ENCODE peak calls at places on chromosomes 16 and 17, in five cellular contexts. Z is transverse colon; M is kidney; W is CD8-positive, alpha-beta memory T cell; O is neuronal stem cell. G is an unnamed sample. For H3K36me3, the result is how much of the 10 kb centered on the place peaks cover.

GRCh38 chr17:7029659-7030058 is 6.2 kb upstream of the SLC16A13 start:
- DNase-seq in W (no peak), O (no peak), M (no peak), Z (peak), G (no peak)

GRCh38 chr17:52885882-52886281 is 727.4 kb upstream of the CA10 start:
- DNase-seq in Z (no peak), M (no peak), O (no peak), W (no peak), G (no peak)

GRCh38 chr16:67260426-67261063 is 11.8 kb downstream of the SLC9A5 start:
- DNase-seq in Z (no peak), M (no peak), O (no peak), W (no peak), G (no peak)

GRCh38 chr17:81524063-81524864 is 3.9 kb upstream of the FSCN2 start:
- DNase-seq in Z (no peak), M (peak), W (no peak), O (no peak), G (no peak)

GRCh38 chr16:66603537-66604375 is 748 bp upstream of the CMTM3 start:
- DNase-seq in O (peak), W (peak), M (peak), Z (peak), G (peak)

GRCh38 chr16:66402591-66403230 is 24.4 kb upstream of the BEAN1 start:
- DNase-seq in O (no peak), Z (no peak), M (no peak), W (no peak), G (no peak)

GRCh38 chr17:8965394-8966168 is at the start of gene PIK3R5:
- DNase-seq in Z (peak), W (peak), O (peak), M (peak), G (peak)

GRCh38 chr16:75732871-75733270 is 6.6 kb upstream of the CPHXL start:
- DNase-seq in W (no peak), Z (no peak), O (no peak), M (no peak), G (no peak)

GRCh38 chr17:41797377-41797776 is 10.9 kb upstream of the JUP start:
- DNase-seq in Z (no peak), M (no peak), W (no peak), O (no peak), G (no peak)

GRCh38 chr16:10965440-10966039 is 21.2 kb downstream of the CLEC16A start:
- DNase-seq in M (no peak), O (no peak), W (no peak), Z (no peak), G (no peak)

GRCh38 chr16:65071371-65072311 is 50.2 kb downstream of the CDH11 start:
- DNase-seq in W (no peak), Z (peak), O (no peak), M (peak), G (no peak)

GRCh38 chr17:80948091-80948960 is 43.3 kb upstream of the CHMP6 start:
- DNase-seq in M (peak), W (peak), O (no peak), Z (no peak), G (no peak)

GRCh38 chr17:29045026-29045425 is 2.1 kb downstream of the PIPOX start:
- DNase-seq in Z (no peak), M (no peak), W (no peak), O (no peak), G (no peak)

GRCh38 chr17:29043539-29044165 is 711 bp downstream of the PIPOX start:
- DNase-seq in O (no peak), M (no peak), W (no peak), Z (no peak), G (no peak)

GRCh38 chr17:29041091-29041490 is 1.9 kb upstream of the PIPOX start:
- DNase-seq in O (no peak), Z (no peak), M (no peak), W (no peak), G (no peak)

GRCh38 chr17:29042026-29042678 is 789 bp upstream of the PIPOX start:
- DNase-seq in M (no peak), W (no peak), O (no peak), Z (no peak), G (no peak)

DNA sequence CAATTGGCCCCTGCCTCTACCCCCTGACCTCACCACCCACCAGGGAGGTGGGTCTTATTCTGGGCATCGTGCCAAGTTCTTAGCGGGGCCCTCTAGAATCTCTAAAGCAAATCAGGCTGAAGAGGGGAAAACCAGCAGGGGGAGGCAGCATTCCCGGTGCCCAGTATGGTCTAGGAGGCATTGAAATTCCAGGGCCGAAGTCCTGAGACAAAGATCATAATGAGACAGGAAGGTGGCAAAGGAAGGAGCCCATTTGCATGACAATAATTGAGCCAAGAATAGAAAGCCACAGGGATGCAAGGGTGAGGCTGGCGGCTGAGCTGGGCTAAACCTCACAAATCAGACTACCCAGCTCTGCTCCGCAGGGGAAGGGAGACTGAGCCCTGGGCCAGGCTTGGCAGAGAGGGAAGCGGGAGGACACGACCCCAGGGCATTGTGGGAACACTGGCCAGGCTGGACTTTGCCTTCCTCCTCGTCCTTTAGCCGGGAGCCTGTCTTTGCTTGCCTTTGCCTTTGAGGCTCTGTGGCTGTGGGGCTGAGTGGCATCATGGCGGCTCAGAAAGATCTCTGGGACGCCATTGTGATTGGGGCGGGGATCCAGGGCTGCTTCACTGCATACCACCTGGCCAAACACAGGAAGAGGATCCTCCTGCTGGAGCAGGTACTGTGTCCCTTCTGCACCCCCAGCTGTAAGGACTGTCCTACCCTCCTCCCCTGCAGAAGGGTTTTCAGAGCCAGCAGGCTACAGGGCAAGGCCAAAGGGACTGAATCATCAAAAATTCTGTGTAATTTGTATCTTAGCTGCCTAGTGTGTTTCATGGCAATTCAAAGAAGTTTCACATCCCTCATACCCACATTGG is at the start of gene PIPOX:
- DNase-seq in O (peak), M (no peak), Z (peak), W (no peak), G (no peak)
- H3K27ac ChIP-seq in O (peak), M (peak), Z (peak), W (no peak), G (no peak)

DNA sequence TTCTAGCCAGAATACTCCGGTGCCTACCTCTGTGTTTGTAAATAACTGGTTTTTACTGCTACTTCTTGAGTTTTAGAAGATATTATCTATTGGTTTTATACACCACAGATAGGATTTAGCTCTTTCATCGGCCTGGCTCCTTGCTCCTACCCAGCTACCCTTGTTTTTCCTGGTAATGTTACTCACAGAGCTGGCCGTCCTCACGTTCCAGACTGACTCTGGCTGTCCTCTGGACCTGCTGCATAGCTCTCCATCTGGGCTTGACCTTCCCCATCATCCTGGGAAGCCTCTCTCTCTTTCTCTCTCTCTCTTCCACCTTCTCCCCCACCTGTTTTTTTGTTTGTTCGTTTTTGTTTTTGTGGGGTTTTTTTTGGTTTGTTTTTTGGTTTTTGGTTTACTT is 51.5 kb downstream of the MPRIP start:
- DNase-seq in O (no peak), M (no peak), W (peak), Z (no peak), G (no peak)
- H3K36me3 ChIP-seq in O (under half), M (under half), W (under half), Z (under half), G (under half)

DNA sequence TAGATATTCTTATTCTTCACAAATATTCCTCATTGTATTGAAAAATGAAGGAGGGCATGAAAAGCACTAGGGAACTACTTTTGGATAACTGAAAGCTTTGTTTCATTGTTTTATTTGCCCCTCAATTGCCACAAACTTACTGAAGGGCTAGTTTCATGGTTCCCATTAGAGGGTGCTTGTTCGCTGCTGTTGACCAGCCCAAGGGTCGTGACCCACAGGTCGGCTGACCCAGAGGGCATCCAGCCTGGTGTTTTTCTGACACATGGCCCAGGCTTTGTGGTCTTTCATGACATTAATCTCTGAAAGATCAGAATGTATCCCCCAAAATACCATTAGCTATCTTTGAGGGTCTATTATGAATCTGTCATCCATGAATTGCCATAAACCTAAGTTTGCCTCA is 30.0 kb downstream of the DGKE start:
- DNase-seq in W (no peak), M (no peak), O (peak), Z (no peak), G (no peak)
- H3K27ac ChIP-seq in W (no peak), M (no peak), O (no peak), Z (no peak), G (no peak)

DNA sequence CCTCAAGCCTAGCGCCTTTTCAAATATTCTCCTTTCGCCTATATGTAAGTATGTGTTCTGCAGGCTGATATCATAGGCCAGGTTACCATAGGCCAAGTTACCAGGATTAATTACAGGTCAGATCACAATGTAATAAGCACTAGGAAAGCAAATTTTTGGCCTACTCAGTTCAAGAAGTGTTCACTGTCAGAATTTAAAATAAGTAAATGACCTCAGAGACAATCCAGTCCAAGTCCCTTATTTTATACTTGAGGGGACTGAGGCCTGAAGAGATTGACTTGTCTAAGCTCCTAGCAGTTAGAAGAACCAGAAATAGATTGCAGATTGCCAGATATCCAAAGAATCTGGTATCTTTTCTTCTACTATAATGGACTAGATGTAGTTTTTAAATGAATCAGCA is 6.7 kb downstream of the EME1 start:
- DNase-seq in M (no peak), O (no peak), Z (no peak), W (no peak), G (no peak)
- H3K36me3 ChIP-seq in M (under half), O (half or more), Z (under half), W (under half), G (under half)

DNA sequence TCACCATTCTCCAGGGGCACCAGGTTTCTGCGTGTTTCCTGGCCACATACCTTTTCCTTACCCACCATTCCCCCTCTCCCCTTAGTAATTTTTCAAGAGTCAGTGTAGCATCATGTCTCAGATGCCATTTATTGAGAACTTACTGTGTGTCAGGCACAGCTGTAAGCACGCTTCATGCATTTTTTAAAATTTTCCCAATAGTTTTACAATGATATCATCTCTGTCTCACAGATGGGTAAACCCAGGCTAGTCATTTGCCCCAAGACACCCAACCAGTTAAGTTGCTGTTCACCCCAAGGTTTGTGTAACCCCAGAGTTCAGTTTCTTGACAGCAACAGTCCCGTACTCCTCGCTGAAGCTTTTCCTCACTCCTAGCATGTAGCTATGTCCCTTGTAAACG is 56.4 kb upstream of the IRX3 start:
- DNase-seq in M (no peak), O (no peak), Z (no peak), W (no peak), G (no peak)
- H3K27ac ChIP-seq in M (no peak), O (no peak), Z (no peak), W (no peak), G (no peak)

DNA sequence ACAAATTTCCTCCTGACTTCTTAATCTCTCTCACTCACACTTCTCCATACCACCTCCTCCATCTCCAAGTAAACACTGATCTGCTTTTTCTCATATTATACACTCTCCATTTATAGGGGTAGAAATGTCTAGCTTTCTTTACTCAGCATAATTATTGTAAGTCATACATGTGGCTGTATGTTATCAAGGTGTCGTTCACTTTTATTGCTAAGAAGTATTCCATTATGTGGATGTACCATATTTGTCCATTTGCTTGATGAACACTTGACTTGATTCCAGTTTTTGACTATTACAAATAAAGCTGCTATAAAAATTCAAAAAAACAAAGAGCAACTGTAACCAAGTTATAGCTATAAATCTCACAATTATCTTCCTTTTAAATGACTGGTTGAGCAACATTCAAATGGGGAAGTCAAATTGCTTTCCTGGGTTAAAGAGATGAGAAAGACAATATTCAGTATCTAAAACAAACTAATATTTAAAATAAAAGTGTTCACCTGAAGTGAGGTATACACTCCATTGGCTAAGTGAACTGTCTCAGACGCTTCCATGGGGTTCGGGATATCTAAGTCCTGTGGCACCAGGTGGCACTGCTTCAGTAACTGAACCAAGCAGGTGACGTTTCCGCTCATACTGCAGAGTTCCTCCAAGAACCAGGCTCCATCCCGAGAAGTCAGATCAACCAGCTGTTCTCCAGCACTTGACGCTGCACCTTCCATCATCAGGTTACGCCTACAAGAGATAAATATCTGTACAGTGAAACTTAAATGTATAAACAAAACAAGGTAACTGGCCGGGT is 32.6 kb upstream of the ARL6IP1 start:
- DNase-seq in M (no peak), W (no peak), O (no peak), Z (no peak), G (no peak)
- H3K36me3 ChIP-seq in M (half or more), W (half or more), O (half or more), Z (under half), G (half or more)

GRCh38 chr17:2862197-2862596 is 66.0 kb downstream of the RAP1GAP2 start:
- DNase-seq in O (no peak), Z (no peak), M (no peak), W (no peak), G (no peak)

GRCh38 chr17:2860883-2861282 is 64.6 kb downstream of the RAP1GAP2 start:
- DNase-seq in M (no peak), W (no peak), Z (no peak), O (no peak), G (no peak)

GRCh38 chr17:2865228-2865627 is 69.0 kb downstream of the RAP1GAP2 start:
- DNase-seq in O (no peak), W (no peak), M (no peak), Z (peak), G (no peak)

GRCh38 chr17:2860045-2860444 is 63.8 kb downstream of the RAP1GAP2 start:
- DNase-seq in W (no peak), M (no peak), O (no peak), Z (no peak), G (no peak)

GRCh38 chr17:2863204-2863603 is 67.0 kb downstream of the RAP1GAP2 start:
- DNase-seq in Z (no peak), M (no peak), O (no peak), W (no peak), G (no peak)
- H3K27ac ChIP-seq in Z (no peak), M (no peak), O (no peak), W (no peak), G (no peak)

GRCh38 chr17:11813278-11813677 is 184.0 kb downstream of the ZNF18 start:
- DNase-seq in Z (no peak), M (no peak), W (no peak), O (no peak), G (no peak)

GRCh38 chr17:11814655-11815262 is 182.5 kb downstream of the ZNF18 start:
- DNase-seq in O (no peak), Z (no peak), M (no peak), W (no peak), G (no peak)

DNA sequence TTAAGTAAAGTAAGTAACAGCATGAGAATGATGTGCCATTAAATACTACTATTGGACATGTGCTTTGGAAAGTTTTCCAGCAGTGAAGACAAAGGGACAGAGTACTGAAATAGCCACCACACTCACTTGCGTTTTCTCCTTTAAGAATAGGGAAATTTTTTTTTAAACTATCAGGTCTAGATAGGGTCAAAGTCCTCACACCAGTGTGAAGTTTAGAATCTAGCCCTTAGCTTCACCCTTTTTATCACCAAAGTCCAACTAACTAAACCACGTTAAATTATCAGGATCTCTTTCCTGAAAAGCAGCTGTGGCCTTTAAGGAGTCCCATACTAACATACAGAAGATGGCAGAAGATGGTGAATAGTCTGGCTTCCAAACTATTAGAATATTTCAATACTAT is 180.9 kb downstream of the ZNF18 start:
- DNase-seq in O (no peak), W (no peak), M (no peak), Z (no peak), G (no peak)
- H3K36me3 ChIP-seq in O (under half), W (under half), M (under half), Z (under half), G (under half)